ENCODE peak calls at places on chromosomes 11 and 22, in eight cellular contexts. One of them, this sample, is unnamed.

GRCh38 chr22:16963189-16963945 is 44.7 kb downstream of the GAB4 start:
- DNase-seq in skeletal muscle cell: no peak
- DNase-seq in activated CD4-positive, alpha-beta T cell treated with anti-CD3 and anti-CD28 coated beads, Interleukin-2, amount 10 ng/mL, durations not matched to agents 7 days and 5 days: no peak
- DNase-seq in nephron progenitor cell: no peak
- DNase-seq in hepatic stellate cell: no peak
- DNase-seq in HEK293T: peak
- DNase-seq in renal cortical epithelial cell: no peak
- DNase-seq in AG08395: no peak
- DNase-seq in this sample: no peak

GRCh38 chr11:61413496-61413895 is 16.3 kb downstream of the CPSF7 start:
- DNase-seq in skeletal muscle cell: no peak
- DNase-seq in activated CD4-positive, alpha-beta T cell treated with anti-CD3 and anti-CD28 coated beads, Interleukin-2, amount 10 ng/mL, durations not matched to agents 7 days and 5 days: no peak
- DNase-seq in nephron progenitor cell: no peak
- DNase-seq in hepatic stellate cell: no peak
- DNase-seq in HEK293T: no peak
- DNase-seq in renal cortical epithelial cell: no peak
- DNase-seq in AG08395: peak
- DNase-seq in this sample: no peak

GRCh38 chr22:19932367-19933206 is 9.0 kb upstream of the COMT start:
- DNase-seq in skeletal muscle cell: no peak
- DNase-seq in activated CD4-positive, alpha-beta T cell treated with anti-CD3 and anti-CD28 coated beads, Interleukin-2, amount 10 ng/mL, durations not matched to agents 7 days and 5 days: no peak
- DNase-seq in nephron progenitor cell: no peak
- DNase-seq in hepatic stellate cell: no peak
- DNase-seq in HEK293T: no peak
- DNase-seq in renal cortical epithelial cell: no peak
- DNase-seq in AG08395: no peak
- DNase-seq in this sample: peak

GRCh38 chr22:42805998-42806481 is 51.0 kb downstream of the ARFGAP3 start:
- DNase-seq in skeletal muscle cell: no peak
- DNase-seq in activated CD4-positive, alpha-beta T cell treated with anti-CD3 and anti-CD28 coated beads, Interleukin-2, amount 10 ng/mL, durations not matched to agents 7 days and 5 days: no peak
- DNase-seq in nephron progenitor cell: no peak
- DNase-seq in hepatic stellate cell: no peak
- DNase-seq in HEK293T: no peak
- DNase-seq in renal cortical epithelial cell: peak
- DNase-seq in AG08395: peak
- DNase-seq in this sample: no peak

GRCh38 chr11:71215372-71215965 is 36.9 kb downstream of the SHANK2 start:
- DNase-seq in skeletal muscle cell: no peak
- DNase-seq in activated CD4-positive, alpha-beta T cell treated with anti-CD3 and anti-CD28 coated beads, Interleukin-2, amount 10 ng/mL, durations not matched to agents 7 days and 5 days: no peak
- DNase-seq in nephron progenitor cell: no peak
- DNase-seq in hepatic stellate cell: no peak
- DNase-seq in HEK293T: no peak
- DNase-seq in renal cortical epithelial cell: no peak
- DNase-seq in AG08395: no peak
- DNase-seq in this sample: no peak

GRCh38 chr22:31625661-31626426 is 36.2 kb downstream of the PISD start:
- DNase-seq in skeletal muscle cell: no peak
- DNase-seq in activated CD4-positive, alpha-beta T cell treated with anti-CD3 and anti-CD28 coated beads, Interleukin-2, amount 10 ng/mL, durations not matched to agents 7 days and 5 days: no peak
- DNase-seq in nephron progenitor cell: peak
- DNase-seq in hepatic stellate cell: no peak
- DNase-seq in HEK293T: no peak
- DNase-seq in renal cortical epithelial cell: no peak
- DNase-seq in AG08395: peak
- DNase-seq in this sample: no peak

GRCh38 chr11:65055538-65055937 is 2.8 kb downstream of the NAALADL1 start:
- DNase-seq in skeletal muscle cell: no peak
- DNase-seq in activated CD4-positive, alpha-beta T cell treated with anti-CD3 and anti-CD28 coated beads, Interleukin-2, amount 10 ng/mL, durations not matched to agents 7 days and 5 days: no peak
- DNase-seq in nephron progenitor cell: no peak
- DNase-seq in hepatic stellate cell: no peak
- DNase-seq in HEK293T: no peak
- DNase-seq in renal cortical epithelial cell: no peak
- DNase-seq in AG08395: no peak
- DNase-seq in this sample: no peak

GRCh38 chr11:115499241-115499799 is 4.9 kb downstream of the CADM1 start:
- DNase-seq in skeletal muscle cell: no peak
- DNase-seq in activated CD4-positive, alpha-beta T cell treated with anti-CD3 and anti-CD28 coated beads, Interleukin-2, amount 10 ng/mL, durations not matched to agents 7 days and 5 days: no peak
- DNase-seq in nephron progenitor cell: no peak
- DNase-seq in hepatic stellate cell: no peak
- DNase-seq in HEK293T: no peak
- DNase-seq in renal cortical epithelial cell: no peak
- DNase-seq in AG08395: no peak
- DNase-seq in this sample: no peak

GRCh38 chr11:83922318-83922717 is 636.2 kb upstream of the CCDC90B start:
- DNase-seq in skeletal muscle cell: no peak
- DNase-seq in activated CD4-positive, alpha-beta T cell treated with anti-CD3 and anti-CD28 coated beads, Interleukin-2, amount 10 ng/mL, durations not matched to agents 7 days and 5 days: no peak
- DNase-seq in nephron progenitor cell: no peak
- DNase-seq in hepatic stellate cell: no peak
- DNase-seq in HEK293T: no peak
- DNase-seq in renal cortical epithelial cell: no peak
- DNase-seq in AG08395: no peak
- DNase-seq in this sample: no peak

GRCh38 chr11:108494182-108494581 is 4.0 kb downstream of the POGLUT3 start:
- DNase-seq in skeletal muscle cell: no peak
- DNase-seq in activated CD4-positive, alpha-beta T cell treated with anti-CD3 and anti-CD28 coated beads, Interleukin-2, amount 10 ng/mL, durations not matched to agents 7 days and 5 days: no peak
- DNase-seq in nephron progenitor cell: no peak
- DNase-seq in hepatic stellate cell: no peak
- DNase-seq in HEK293T: no peak
- DNase-seq in renal cortical epithelial cell: no peak
- DNase-seq in AG08395: no peak
- DNase-seq in this sample: no peak

GRCh38 chr11:18384157-18384641 is 10.2 kb upstream of the LDHA start:
- DNase-seq in skeletal muscle cell: peak
- DNase-seq in activated CD4-positive, alpha-beta T cell treated with anti-CD3 and anti-CD28 coated beads, Interleukin-2, amount 10 ng/mL, durations not matched to agents 7 days and 5 days: no peak
- DNase-seq in nephron progenitor cell: peak
- DNase-seq in hepatic stellate cell: peak
- DNase-seq in HEK293T: peak
- DNase-seq in renal cortical epithelial cell: peak
- DNase-seq in AG08395: peak
- DNase-seq in this sample: no peak

GRCh38 chr11:12141283-12141682 is 30.9 kb downstream of the MICAL2 start:
- DNase-seq in skeletal muscle cell: no peak
- DNase-seq in activated CD4-positive, alpha-beta T cell treated with anti-CD3 and anti-CD28 coated beads, Interleukin-2, amount 10 ng/mL, durations not matched to agents 7 days and 5 days: peak
- DNase-seq in nephron progenitor cell: no peak
- DNase-seq in hepatic stellate cell: no peak
- DNase-seq in HEK293T: no peak
- DNase-seq in renal cortical epithelial cell: no peak
- DNase-seq in AG08395: no peak
- DNase-seq in this sample: no peak

GRCh38 chr11:57641426-57641825 is 8.3 kb downstream of the YPEL4 start:
- DNase-seq in skeletal muscle cell: peak
- DNase-seq in activated CD4-positive, alpha-beta T cell treated with anti-CD3 and anti-CD28 coated beads, Interleukin-2, amount 10 ng/mL, durations not matched to agents 7 days and 5 days: peak
- DNase-seq in nephron progenitor cell: no peak
- DNase-seq in hepatic stellate cell: peak
- DNase-seq in HEK293T: peak
- DNase-seq in renal cortical epithelial cell: peak
- DNase-seq in AG08395: peak
- DNase-seq in this sample: no peak

GRCh38 chr22:31081963-31082605 is 966 bp downstream of the SMTN start:
- DNase-seq in skeletal muscle cell: no peak
- DNase-seq in activated CD4-positive, alpha-beta T cell treated with anti-CD3 and anti-CD28 coated beads, Interleukin-2, amount 10 ng/mL, durations not matched to agents 7 days and 5 days: no peak
- DNase-seq in nephron progenitor cell: no peak
- DNase-seq in hepatic stellate cell: peak
- DNase-seq in HEK293T: no peak
- DNase-seq in renal cortical epithelial cell: peak
- DNase-seq in AG08395: peak
- DNase-seq in this sample: no peak

GRCh38 chr11:67401495-67402191 is at the start of gene PPP1CA:
- DNase-seq in skeletal muscle cell: peak
- DNase-seq in activated CD4-positive, alpha-beta T cell treated with anti-CD3 and anti-CD28 coated beads, Interleukin-2, amount 10 ng/mL, durations not matched to agents 7 days and 5 days: peak
- DNase-seq in nephron progenitor cell: peak
- DNase-seq in hepatic stellate cell: peak
- DNase-seq in HEK293T: peak
- DNase-seq in renal cortical epithelial cell: peak
- DNase-seq in AG08395: peak
- DNase-seq in this sample: peak

GRCh38 chr11:10305262-10305963 is 540 bp downstream of the ADM start:
- DNase-seq in skeletal muscle cell: no peak
- DNase-seq in activated CD4-positive, alpha-beta T cell treated with anti-CD3 and anti-CD28 coated beads, Interleukin-2, amount 10 ng/mL, durations not matched to agents 7 days and 5 days: peak
- DNase-seq in nephron progenitor cell: peak
- DNase-seq in hepatic stellate cell: peak
- DNase-seq in HEK293T: peak
- DNase-seq in renal cortical epithelial cell: no peak
- DNase-seq in AG08395: no peak
- DNase-seq in this sample: no peak

GRCh38 chr11:1515082-1516060 is 28.8 kb upstream of the MOB2 start:
- DNase-seq in skeletal muscle cell: no peak
- DNase-seq in activated CD4-positive, alpha-beta T cell treated with anti-CD3 and anti-CD28 coated beads, Interleukin-2, amount 10 ng/mL, durations not matched to agents 7 days and 5 days: peak
- DNase-seq in nephron progenitor cell: peak
- DNase-seq in hepatic stellate cell: peak
- DNase-seq in HEK293T: peak
- DNase-seq in renal cortical epithelial cell: peak
- DNase-seq in AG08395: peak
- DNase-seq in this sample: peak

GRCh38 chr11:123704341-123704740 is 37.1 kb downstream of the ZNF202 start:
- DNase-seq in skeletal muscle cell: no peak
- DNase-seq in activated CD4-positive, alpha-beta T cell treated with anti-CD3 and anti-CD28 coated beads, Interleukin-2, amount 10 ng/mL, durations not matched to agents 7 days and 5 days: no peak
- DNase-seq in nephron progenitor cell: no peak
- DNase-seq in hepatic stellate cell: no peak
- DNase-seq in HEK293T: no peak
- DNase-seq in renal cortical epithelial cell: no peak
- DNase-seq in AG08395: no peak
- DNase-seq in this sample: no peak

GRCh38 chr11:122023614-122024250 is 92.3 kb downstream of the BLID start:
- DNase-seq in skeletal muscle cell: no peak
- DNase-seq in activated CD4-positive, alpha-beta T cell treated with anti-CD3 and anti-CD28 coated beads, Interleukin-2, amount 10 ng/mL, durations not matched to agents 7 days and 5 days: no peak
- DNase-seq in nephron progenitor cell: no peak
- DNase-seq in hepatic stellate cell: no peak
- DNase-seq in HEK293T: no peak
- DNase-seq in renal cortical epithelial cell: no peak
- DNase-seq in AG08395: no peak
- DNase-seq in this sample: no peak

GRCh38 chr11:73671701-73672100 is 25.3 kb downstream of the PLEKHB1 start:
- DNase-seq in skeletal muscle cell: no peak
- DNase-seq in activated CD4-positive, alpha-beta T cell treated with anti-CD3 and anti-CD28 coated beads, Interleukin-2, amount 10 ng/mL, durations not matched to agents 7 days and 5 days: no peak
- DNase-seq in nephron progenitor cell: no peak
- DNase-seq in hepatic stellate cell: no peak
- DNase-seq in HEK293T: no peak
- DNase-seq in renal cortical epithelial cell: no peak
- DNase-seq in AG08395: no peak
- DNase-seq in this sample: no peak

GRCh38 chr11:126359431-126360048 is 4.1 kb downstream of the ST3GAL4 start:
- DNase-seq in skeletal muscle cell: peak
- DNase-seq in activated CD4-positive, alpha-beta T cell treated with anti-CD3 and anti-CD28 coated beads, Interleukin-2, amount 10 ng/mL, durations not matched to agents 7 days and 5 days: no peak
- DNase-seq in nephron progenitor cell: no peak
- DNase-seq in hepatic stellate cell: no peak
- DNase-seq in HEK293T: no peak
- DNase-seq in renal cortical epithelial cell: no peak
- DNase-seq in AG08395: peak
- DNase-seq in this sample: peak

GRCh38 chr22:47259049-47259448 is 496.6 kb downstream of the TBC1D22A start:
- DNase-seq in skeletal muscle cell: no peak
- DNase-seq in activated CD4-positive, alpha-beta T cell treated with anti-CD3 and anti-CD28 coated beads, Interleukin-2, amount 10 ng/mL, durations not matched to agents 7 days and 5 days: no peak
- DNase-seq in nephron progenitor cell: no peak
- DNase-seq in hepatic stellate cell: no peak
- DNase-seq in HEK293T: no peak
- DNase-seq in renal cortical epithelial cell: no peak
- DNase-seq in AG08395: no peak
- DNase-seq in this sample: no peak

GRCh38 chr11:16861867-16862266 is 123.4 kb downstream of the C11orf58 start:
- DNase-seq in skeletal muscle cell: no peak
- DNase-seq in activated CD4-positive, alpha-beta T cell treated with anti-CD3 and anti-CD28 coated beads, Interleukin-2, amount 10 ng/mL, durations not matched to agents 7 days and 5 days: no peak
- DNase-seq in nephron progenitor cell: no peak
- DNase-seq in hepatic stellate cell: no peak
- DNase-seq in HEK293T: no peak
- DNase-seq in renal cortical epithelial cell: no peak
- DNase-seq in AG08395: no peak
- DNase-seq in this sample: no peak

GRCh38 chr22:39706406-39707150 is 136.0 kb downstream of the CACNA1I start:
- DNase-seq in skeletal muscle cell: no peak
- DNase-seq in activated CD4-positive, alpha-beta T cell treated with anti-CD3 and anti-CD28 coated beads, Interleukin-2, amount 10 ng/mL, durations not matched to agents 7 days and 5 days: no peak
- DNase-seq in nephron progenitor cell: peak
- DNase-seq in hepatic stellate cell: no peak
- DNase-seq in HEK293T: no peak
- DNase-seq in renal cortical epithelial cell: no peak
- DNase-seq in AG08395: no peak
- DNase-seq in this sample: no peak

GRCh38 chr11:46729110-46730027 is 10.4 kb downstream of the F2 start:
- DNase-seq in skeletal muscle cell: no peak
- DNase-seq in activated CD4-positive, alpha-beta T cell treated with anti-CD3 and anti-CD28 coated beads, Interleukin-2, amount 10 ng/mL, durations not matched to agents 7 days and 5 days: no peak
- DNase-seq in nephron progenitor cell: no peak
- DNase-seq in hepatic stellate cell: no peak
- DNase-seq in HEK293T: no peak
- DNase-seq in renal cortical epithelial cell: no peak
- DNase-seq in AG08395: no peak
- DNase-seq in this sample: no peak

GRCh38 chr11:111445586-111445985 is 66.5 kb upstream of the POU2AF1 start:
- DNase-seq in skeletal muscle cell: no peak
- DNase-seq in activated CD4-positive, alpha-beta T cell treated with anti-CD3 and anti-CD28 coated beads, Interleukin-2, amount 10 ng/mL, durations not matched to agents 7 days and 5 days: no peak
- DNase-seq in nephron progenitor cell: no peak
- DNase-seq in hepatic stellate cell: no peak
- DNase-seq in HEK293T: no peak
- DNase-seq in renal cortical epithelial cell: no peak
- DNase-seq in AG08395: peak
- DNase-seq in this sample: no peak

GRCh38 chr11:2222479-2222878 is 47.9 kb downstream of the ASCL2 start:
- DNase-seq in skeletal muscle cell: no peak
- DNase-seq in activated CD4-positive, alpha-beta T cell treated with anti-CD3 and anti-CD28 coated beads, Interleukin-2, amount 10 ng/mL, durations not matched to agents 7 days and 5 days: no peak
- DNase-seq in nephron progenitor cell: no peak
- DNase-seq in hepatic stellate cell: no peak
- DNase-seq in HEK293T: no peak
- DNase-seq in renal cortical epithelial cell: no peak
- DNase-seq in AG08395: no peak
- DNase-seq in this sample: no peak

GRCh38 chr11:6206456-6207180 is 1.3 kb downstream of the C11orf42 start:
- DNase-seq in skeletal muscle cell: no peak
- DNase-seq in activated CD4-positive, alpha-beta T cell treated with anti-CD3 and anti-CD28 coated beads, Interleukin-2, amount 10 ng/mL, durations not matched to agents 7 days and 5 days: no peak
- DNase-seq in nephron progenitor cell: no peak
- DNase-seq in hepatic stellate cell: no peak
- DNase-seq in HEK293T: no peak
- DNase-seq in renal cortical epithelial cell: no peak
- DNase-seq in AG08395: no peak
- DNase-seq in this sample: no peak

GRCh38 chr11:76793391-76793811 is 10.2 kb downstream of the TSKU start:
- DNase-seq in skeletal muscle cell: peak
- DNase-seq in activated CD4-positive, alpha-beta T cell treated with anti-CD3 and anti-CD28 coated beads, Interleukin-2, amount 10 ng/mL, durations not matched to agents 7 days and 5 days: no peak
- DNase-seq in nephron progenitor cell: no peak
- DNase-seq in hepatic stellate cell: peak
- DNase-seq in HEK293T: no peak
- DNase-seq in renal cortical epithelial cell: no peak
- DNase-seq in AG08395: no peak
- DNase-seq in this sample: no peak

GRCh38 chr11:102551188-102551781 is 20.7 kb upstream of the MMP7 start:
- DNase-seq in skeletal muscle cell: no peak
- DNase-seq in activated CD4-positive, alpha-beta T cell treated with anti-CD3 and anti-CD28 coated beads, Interleukin-2, amount 10 ng/mL, durations not matched to agents 7 days and 5 days: no peak
- DNase-seq in nephron progenitor cell: no peak
- DNase-seq in hepatic stellate cell: no peak
- DNase-seq in HEK293T: no peak
- DNase-seq in renal cortical epithelial cell: no peak
- DNase-seq in AG08395: no peak
- DNase-seq in this sample: no peak

GRCh38 chr22:37817705-37818311 is 5.4 kb upstream of the GALR3 start:
- DNase-seq in skeletal muscle cell: no peak
- DNase-seq in activated CD4-positive, alpha-beta T cell treated with anti-CD3 and anti-CD28 coated beads, Interleukin-2, amount 10 ng/mL, durations not matched to agents 7 days and 5 days: peak
- DNase-seq in nephron progenitor cell: peak
- DNase-seq in hepatic stellate cell: peak
- DNase-seq in HEK293T: peak
- DNase-seq in renal cortical epithelial cell: peak
- DNase-seq in AG08395: peak
- DNase-seq in this sample: peak

GRCh38 chr11:10478574-10479550 is 23.8 kb downstream of the AMPD3 start:
- DNase-seq in skeletal muscle cell: no peak
- DNase-seq in activated CD4-positive, alpha-beta T cell treated with anti-CD3 and anti-CD28 coated beads, Interleukin-2, amount 10 ng/mL, durations not matched to agents 7 days and 5 days: no peak
- DNase-seq in nephron progenitor cell: no peak
- DNase-seq in hepatic stellate cell: no peak
- DNase-seq in HEK293T: no peak
- DNase-seq in renal cortical epithelial cell: no peak
- DNase-seq in AG08395: no peak
- DNase-seq in this sample: no peak

GRCh38 chr11:64649304-64649703 is 58.3 kb downstream of the SLC22A12 start:
- DNase-seq in skeletal muscle cell: no peak
- DNase-seq in activated CD4-positive, alpha-beta T cell treated with anti-CD3 and anti-CD28 coated beads, Interleukin-2, amount 10 ng/mL, durations not matched to agents 7 days and 5 days: no peak
- DNase-seq in nephron progenitor cell: peak
- DNase-seq in hepatic stellate cell: no peak
- DNase-seq in HEK293T: peak
- DNase-seq in renal cortical epithelial cell: peak
- DNase-seq in AG08395: no peak
- DNase-seq in this sample: no peak

This sample was measured in DMS79.